ENCODE peak calls at places on chromosome 9, in seven cellular contexts. Q is NCI-H2081; F is CD4-positive, CD25-positive, alpha-beta regulatory T cell; N is foreskin fibroblast; D is ELF-1; S is NB4; C is smooth muscle cell of the brain vasculature. G is an unnamed sample.

GRCh38 chr9:92639791-92640271 is 30.1 kb downstream of the IPPK start:
- DNase-seq in Q (no peak), F (no peak), N (no peak), D (no peak), S (no peak), C (no peak), G (no peak)

GRCh38 chr9:129343697-129344375 is 165.8 kb upstream of the IER5L start:
- DNase-seq in Q (no peak), F (no peak), N (peak; percentile 64), D (peak; percentile 50), S (peak; percentile 92), C (no peak), G (no peak)

GRCh38 chr9:5994486-5994885 is 20.9 kb downstream of the RANBP6 start:
- DNase-seq in Q (no peak), F (no peak), N (no peak), D (no peak), S (no peak), C (no peak), G (no peak)

GRCh38 chr9:105678163-105678562 is 15.9 kb downstream of the TAL2 start:
- DNase-seq in Q (no peak), F (no peak), N (no peak), D (no peak), S (no peak), C (no peak), G (no peak)

GRCh38 chr9:16728128-16728505 is 142.4 kb downstream of the BNC2 start:
- DNase-seq in Q (no peak), F (no peak), N (peak; percentile 15), D (peak; percentile 24), S (peak; percentile 22), C (no peak), G (no peak)

GRCh38 chr9:111349766-111350165 is 19.7 kb upstream of the OR2K2 start:
- DNase-seq in Q (no peak), F (no peak), N (no peak), D (no peak), S (no peak), C (no peak), G (peak; percentile 96)

GRCh38 chr9:22512495-22512894 is 65.9 kb downstream of the DMRTA1 start:
- DNase-seq in Q (no peak), F (no peak), N (no peak), D (no peak), S (no peak), C (no peak), G (no peak)

GRCh38 chr9:38067892-38068615 is 973 bp downstream of the SHB start:
- DNase-seq in Q (peak; percentile 22), F (no peak), N (peak; percentile 51), D (no peak), S (peak; percentile 12), C (no peak), G (no peak)

GRCh38 chr9:3929345-3930150 is 370.3 kb downstream of the GLIS3 start:
- DNase-seq in Q (no peak), F (no peak), N (no peak), D (no peak), S (no peak), C (no peak), G (no peak)

GRCh38 chr9:73039253-73039915 is 86.5 kb upstream of the ALDH1A1 start:
- DNase-seq in Q (no peak), F (no peak), N (peak; percentile 73), D (no peak), S (no peak), C (peak; percentile 6), G (no peak)

GRCh38 chr9:133861692-133862091 is 123.5 kb upstream of the SARDH start:
- DNase-seq in Q (no peak), F (no peak), N (no peak), D (no peak), S (no peak), C (no peak), G (no peak)

GRCh38 chr9:29213374-29214161 is 1640.3 kb upstream of the C9orf72 start:
- DNase-seq in Q (peak; percentile 91), F (no peak), N (no peak), D (peak; percentile 77), S (no peak), C (no peak), G (no peak)

GRCh38 chr9:72579190-72579589 is 57.8 kb downstream of the TMC1 start:
- DNase-seq in Q (no peak), F (no peak), N (peak; percentile 69), D (peak; percentile 39), S (no peak), C (no peak), G (no peak)

GRCh38 chr9:2411459-2412215 is 209.9 kb upstream of the VLDLR start:
- DNase-seq in Q (no peak), F (no peak), N (no peak), D (peak; percentile 44), S (no peak), C (no peak), G (no peak)

GRCh38 chr9:124054671-124055212 is 43.2 kb downstream of the LHX2 start:
- DNase-seq in Q (no peak), F (peak; percentile 14), N (peak; percentile 75), D (peak; percentile 30), S (peak; percentile 85), C (no peak), G (no peak)

GRCh38 chr9:38083858-38084555 is 15.0 kb upstream of the SHB start:
- DNase-seq in Q (no peak), F (no peak), N (no peak), D (no peak), S (no peak), C (no peak), G (no peak)

GRCh38 chr9:126453156-126453963 is 126.7 kb downstream of the MVB12B start:
- DNase-seq in Q (no peak), F (no peak), N (no peak), D (no peak), S (no peak), C (no peak), G (no peak)

GRCh38 chr9:115850548-115851304 is 302.9 kb upstream of the PAPPA start:
- DNase-seq in Q (no peak), F (no peak), N (peak; percentile 71), D (no peak), S (no peak), C (no peak), G (no peak)

GRCh38 chr9:137253717-137254623 is 1.2 kb upstream of the NELFB start:
- DNase-seq in Q (no peak), F (no peak), N (peak; percentile 44), D (no peak), S (no peak), C (no peak), G (no peak)

GRCh38 chr9:136556166-136556565 is 10.3 kb upstream of the NOTCH1 start:
- DNase-seq in Q (no peak), F (no peak), N (no peak), D (no peak), S (no peak), C (no peak), G (no peak)